ENCODE peak calls at places on chromosome X, in four cellular contexts. K is neural progenitor cell, N is left ventricle myocardium inferior, C is mammary epithelial cell. R is an unnamed sample.
A peak's percentile ranks its signal among the peaks of the same experiment; 100 is the strongest.

GRCh38 chrX:10110984-10111363 is 45.8 kb upstream of the CLCN4 start:
- DNase-seq in C (no peak), K (no peak), N (no peak), R (no peak)

GRCh38 chrX:136147320-136147901 is at the start of gene FHL1:
- DNase-seq in C (no peak), K (peak; percentile 75), N (peak; percentile 80), R (no peak)

GRCh38 chrX:112008724-112009123 is 73.9 kb downstream of the TRPC5 start:
- DNase-seq in K (no peak), N (no peak), C (no peak), R (no peak)

GRCh38 chrX:76253432-76253831 is 80.6 kb downstream of the PBDC1 start:
- DNase-seq in K (peak; percentile 60), C (peak; percentile 32), N (no peak), R (no peak)

GRCh38 chrX:31070057-31070468 is 1.8 kb downstream of the FTHL17 start:
- DNase-seq in C (peak; percentile 47), K (no peak), N (no peak), R (no peak)

GRCh38 chrX:45083314-45083713 is 117.4 kb downstream of the DIPK2B start:
- DNase-seq in N (no peak), C (no peak), K (no peak), R (no peak)

GRCh38 chrX:12149670-12150407 is 11.6 kb downstream of the FRMPD4 start:
- DNase-seq in N (no peak), K (no peak), C (peak; percentile 80), R (no peak)

GRCh38 chrX:21266949-21267348 is 107.3 kb upstream of the CNKSR2 start:
- DNase-seq in C (no peak), K (no peak), N (no peak), R (no peak)

GRCh38 chrX:119885554-119886428 is 9.9 kb upstream of the AKAP14 start:
- DNase-seq in K (no peak), N (no peak), C (no peak), R (no peak)

GRCh38 chrX:118348186-118348810 is 2.4 kb downstream of the WDR44 start:
- DNase-seq in N (no peak), K (no peak), C (no peak), R (no peak)

GRCh38 chrX:70219938-70220764 is 14.3 kb upstream of the AWAT1 start:
- DNase-seq in C (peak; percentile 63), N (peak; percentile 27), K (no peak), R (no peak)

GRCh38 chrX:8815460-8816065 is 14.4 kb upstream of the FAM9A start:
- DNase-seq in K (peak; percentile 66), C (peak; percentile 33), N (no peak), R (no peak)

GRCh38 chrX:9336501-9336900 is 128.4 kb upstream of the TBL1X start:
- DNase-seq in K (no peak), C (no peak), N (no peak), R (no peak)

GRCh38 chrX:153948847-153949819 is 4.7 kb upstream of the RENBP start:
- DNase-seq in N (no peak), C (no peak), K (peak; percentile 37), R (no peak)
- H3K36me3 ChIP-seq in N (peaks cover 44% of the 10 kb centered on the region), C (no peaks in the 10 kb centered on the region), K (no peaks in the 10 kb centered on the region), R (peaks cover 6% of the 10 kb centered on the region)

GRCh38 chrX:639151-639550 is 8.6 kb downstream of the SHOX start:
- DNase-seq in N (no peak), C (no peak), K (peak; percentile 16), R (no peak)

GRCh38 chrX:636971-637659 is 6.5 kb downstream of the SHOX start:
- DNase-seq in N (no peak), K (peak; percentile 48), C (no peak), R (no peak)

GRCh38 chrX:637660-638481 is 7.3 kb downstream of the SHOX start:
- DNase-seq in K (peak; percentile 23), N (no peak), C (no peak), R (no peak)

GRCh38 chrX:640641-641040 is 10.1 kb downstream of the SHOX start:
- DNase-seq in K (no peak), N (no peak), C (no peak), R (no peak)

DNA sequence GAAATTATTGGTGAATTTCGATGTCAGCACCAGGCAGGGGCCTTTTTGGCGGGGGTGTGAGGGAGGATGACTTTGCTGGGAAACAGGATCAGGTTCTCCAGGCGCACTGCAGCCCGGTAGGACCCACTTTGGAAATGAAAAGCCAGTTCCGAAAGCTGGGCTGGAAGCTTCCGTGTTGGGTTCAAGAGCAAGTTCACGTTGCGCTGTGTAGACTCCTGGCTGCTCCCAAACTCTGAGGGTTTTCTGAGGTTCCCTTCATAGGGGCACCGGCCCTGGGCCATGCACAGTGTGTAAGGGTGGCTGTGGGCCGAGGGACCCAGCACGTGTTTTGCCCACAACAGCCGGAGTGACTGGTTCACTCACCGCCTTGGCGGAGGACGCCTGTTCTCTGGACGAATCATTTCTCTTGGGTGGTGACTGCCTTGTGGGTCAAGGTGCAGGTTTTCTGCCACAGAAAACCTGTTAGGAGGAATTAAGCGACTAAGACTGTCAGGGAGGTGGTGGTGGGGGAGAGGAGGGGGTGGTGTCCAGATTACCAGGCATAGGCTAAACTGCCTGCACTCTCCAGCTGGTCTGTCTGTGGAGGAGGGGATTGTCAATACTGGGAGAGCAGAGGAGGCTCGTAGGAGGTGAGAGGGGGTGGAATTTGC is 8.0 kb downstream of the SHOX start:
- DNase-seq in K (peak; percentile 52), N (no peak), C (no peak), R (no peak)
- H3K4me3 ChIP-seq in K (no peak overlapping the region), N (no peak overlapping the region), C (no peak overlapping the region), R (no peak overlapping the region)

GRCh38 chrX:107025538-107025937 is 25.5 kb upstream of the MORC4 start:
- DNase-seq in C (peak; percentile 6), N (no peak), K (peak; percentile 50), R (no peak)
- TF ChIP-seq CTCF in C (peak; percentile 54), N (peak; percentile 59), K (peak; percentile 66), R (peak; percentile 51)

DNA sequence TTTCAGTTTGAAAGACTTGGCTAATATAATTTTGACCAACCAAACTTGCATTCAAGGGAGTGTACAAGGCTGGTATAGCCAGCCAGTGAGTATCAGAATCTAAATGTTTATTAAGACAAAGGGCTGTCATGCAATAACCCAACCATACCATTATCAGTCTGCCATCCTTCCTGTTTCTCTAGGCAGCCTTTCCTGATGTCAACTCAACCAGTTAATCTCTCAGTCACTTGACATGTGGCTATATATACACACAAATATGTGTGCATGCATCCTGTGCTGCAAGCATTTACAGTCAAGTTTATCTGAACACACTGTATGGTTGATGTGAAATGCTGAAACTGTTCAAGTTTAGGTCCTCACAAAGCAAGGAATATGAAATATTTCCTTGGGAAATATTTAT is 17.2 kb downstream of the BTK start:
- DNase-seq in C (no peak), K (no peak), N (no peak), R (no peak)
- H3K36me3 ChIP-seq in C (no peaks in the 10 kb centered on the region), K (no peaks in the 10 kb centered on the region), N (no peaks in the 10 kb centered on the region), R (no peaks in the 10 kb centered on the region)

GRCh38 chrX:48919947-48920712 is 1.3 kb upstream of the PIM2 start:
- DNase-seq in N (no peak), C (no peak), K (no peak), R (no peak)
- H3K4me3 ChIP-seq in N (no peak overlapping the region), C (no peak overlapping the region), K (no peak overlapping the region), R (no peak overlapping the region)

GRCh38 chrX:24515447-24515846 is 50.4 kb downstream of the PDK3 start:
- DNase-seq in K (peak; percentile 48), C (no peak), N (no peak), R (no peak)
- TF ChIP-seq CTCF in K (peak; percentile 63), C (no peak), N (peak; percentile 34), R (peak; percentile 23)

DNA sequence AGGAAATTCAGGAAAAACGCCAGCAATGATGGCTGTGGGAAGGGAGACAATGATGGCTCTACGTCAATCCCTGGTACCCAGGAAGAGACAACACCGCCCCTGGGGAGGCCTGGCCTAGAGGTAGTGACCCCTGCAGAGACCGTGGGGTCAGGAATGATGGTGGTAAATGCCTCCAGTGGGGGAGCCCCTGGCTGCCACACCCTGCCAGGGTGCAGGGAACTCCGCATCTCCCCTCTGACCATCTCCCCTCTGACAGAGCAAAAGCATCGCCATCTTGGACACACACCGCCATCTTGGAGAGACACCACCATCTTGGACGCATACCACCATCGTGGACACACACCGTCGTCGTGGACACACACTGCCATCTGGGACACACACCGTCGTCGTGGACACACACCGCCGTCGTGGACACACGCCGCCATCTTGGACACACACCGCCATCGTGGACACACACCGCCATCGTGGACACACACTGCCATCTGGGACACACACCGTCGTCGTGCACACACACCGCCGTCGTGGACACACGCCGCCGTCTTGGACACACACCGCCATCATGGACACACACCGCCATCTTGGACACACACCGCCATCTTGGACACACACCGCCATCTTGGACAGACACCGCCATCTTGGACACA is 9.9 kb downstream of the ASMTL start:
- DNase-seq in C (no peak), K (no peak), N (no peak), R (no peak)
- H3K36me3 ChIP-seq in C (peaks cover 1% of the 10 kb centered on the region), K (no peaks in the 10 kb centered on the region), N (peaks cover 41% of the 10 kb centered on the region), R (no peaks in the 10 kb centered on the region)

R was measured in kidney epithelial cell.